ENCODE peak calls at places on chromosomes 13 and 19, in eight cellular contexts. One of them, this sample, is unnamed. For H3K4me1, the result is how much of the 10 kb centered on the place peaks cover.

GRCh38 chr13:74424455-74424854 is 290.3 kb upstream of the KLF12 start:
- DNase-seq in endodermal cell: no peak
- DNase-seq in CD8-positive, alpha-beta T cell: no peak
- DNase-seq in Peyer's patch: no peak
- DNase-seq in fibroblast of lung: no peak
- DNase-seq in IMR-90: no peak
- DNase-seq in kidney: no peak
- DNase-seq in neural progenitor cell: no peak
- DNase-seq in this sample: peak

GRCh38 chr19:53545271-53546065 is 7.5 kb downstream of the ZNF331 start:
- DNase-seq in endodermal cell: peak
- DNase-seq in CD8-positive, alpha-beta T cell: no peak
- DNase-seq in Peyer's patch: no peak
- DNase-seq in fibroblast of lung: peak
- DNase-seq in IMR-90: peak
- DNase-seq in kidney: no peak
- DNase-seq in neural progenitor cell: no peak
- DNase-seq in this sample: peak

GRCh38 chr13:77696863-77697207 is 652 bp upstream of the SLAIN1 start:
- DNase-seq in endodermal cell: no peak
- DNase-seq in CD8-positive, alpha-beta T cell: no peak
- DNase-seq in Peyer's patch: no peak
- DNase-seq in fibroblast of lung: no peak
- DNase-seq in IMR-90: no peak
- DNase-seq in kidney: no peak
- DNase-seq in neural progenitor cell: no peak
- DNase-seq in this sample: no peak

GRCh38 chr19:46226438-46226973 is 3.0 kb upstream of the IGFL1 start:
- DNase-seq in endodermal cell: peak
- DNase-seq in CD8-positive, alpha-beta T cell: no peak
- DNase-seq in Peyer's patch: no peak
- DNase-seq in fibroblast of lung: no peak
- DNase-seq in IMR-90: no peak
- DNase-seq in kidney: peak
- DNase-seq in neural progenitor cell: no peak
- DNase-seq in this sample: no peak

GRCh38 chr19:33684550-33685303 is 63.0 kb downstream of the CHST8 start:
- DNase-seq in endodermal cell: no peak
- DNase-seq in CD8-positive, alpha-beta T cell: no peak
- DNase-seq in Peyer's patch: no peak
- DNase-seq in fibroblast of lung: no peak
- DNase-seq in IMR-90: no peak
- DNase-seq in kidney: peak
- DNase-seq in neural progenitor cell: peak
- DNase-seq in this sample: no peak

GRCh38 chr19:17294051-17294891 is 9.0 kb downstream of the ABHD8 start:
- DNase-seq in endodermal cell: peak
- DNase-seq in CD8-positive, alpha-beta T cell: no peak
- DNase-seq in Peyer's patch: peak
- DNase-seq in fibroblast of lung: no peak
- DNase-seq in IMR-90: no peak
- DNase-seq in kidney: no peak
- DNase-seq in neural progenitor cell: peak
- DNase-seq in this sample: peak

GRCh38 chr19:16070366-16070990 is 5.8 kb upstream of the TPM4 start:
- DNase-seq in endodermal cell: peak
- DNase-seq in CD8-positive, alpha-beta T cell: peak
- DNase-seq in Peyer's patch: peak
- DNase-seq in fibroblast of lung: no peak
- DNase-seq in IMR-90: no peak
- DNase-seq in kidney: peak
- DNase-seq in neural progenitor cell: no peak
- DNase-seq in this sample: peak

GRCh38 chr19:16078311-16078758 is 2.0 kb downstream of the TPM4 start:
- DNase-seq in endodermal cell: peak
- DNase-seq in CD8-positive, alpha-beta T cell: no peak
- DNase-seq in Peyer's patch: peak
- DNase-seq in fibroblast of lung: no peak
- DNase-seq in IMR-90: peak
- DNase-seq in kidney: peak
- DNase-seq in neural progenitor cell: peak
- DNase-seq in this sample: peak

GRCh38 chr13:46296920-46297319 is 85.2 kb downstream of the LRRC63 start:
- DNase-seq in endodermal cell: no peak
- DNase-seq in CD8-positive, alpha-beta T cell: no peak
- DNase-seq in Peyer's patch: no peak
- DNase-seq in fibroblast of lung: peak
- DNase-seq in IMR-90: peak
- DNase-seq in kidney: no peak
- DNase-seq in neural progenitor cell: no peak
- DNase-seq in this sample: peak

GRCh38 chr19:47891923-47892666 is 6.0 kb upstream of the SULT2A1 start:
- DNase-seq in endodermal cell: peak
- DNase-seq in CD8-positive, alpha-beta T cell: no peak
- DNase-seq in Peyer's patch: no peak
- DNase-seq in fibroblast of lung: no peak
- DNase-seq in IMR-90: no peak
- DNase-seq in kidney: no peak
- DNase-seq in neural progenitor cell: peak
- DNase-seq in this sample: peak

GRCh38 chr19:58474291-58474996 is 1.7 kb upstream of the ZNF446 start:
- DNase-seq in endodermal cell: no peak
- DNase-seq in CD8-positive, alpha-beta T cell: no peak
- DNase-seq in Peyer's patch: no peak
- DNase-seq in fibroblast of lung: peak
- DNase-seq in IMR-90: peak
- DNase-seq in kidney: no peak
- DNase-seq in neural progenitor cell: no peak
- DNase-seq in this sample: peak

GRCh38 chr19:42197375-42197817 is 20.1 kb downstream of the DEDD2 start:
- DNase-seq in endodermal cell: peak
- DNase-seq in CD8-positive, alpha-beta T cell: no peak
- DNase-seq in Peyer's patch: peak
- DNase-seq in fibroblast of lung: no peak
- DNase-seq in IMR-90: no peak
- DNase-seq in kidney: peak
- DNase-seq in neural progenitor cell: no peak
- DNase-seq in this sample: peak

GRCh38 chr19:2720777-2721569 is at the start of gene DIRAS1:
- DNase-seq in endodermal cell: peak
- DNase-seq in CD8-positive, alpha-beta T cell: no peak
- DNase-seq in Peyer's patch: no peak
- DNase-seq in fibroblast of lung: no peak
- DNase-seq in IMR-90: no peak
- DNase-seq in kidney: peak
- DNase-seq in neural progenitor cell: peak
- DNase-seq in this sample: peak

GRCh38 chr19:2719910-2720776 is 1.0 kb downstream of the DIRAS1 start:
- DNase-seq in endodermal cell: peak
- DNase-seq in CD8-positive, alpha-beta T cell: no peak
- DNase-seq in Peyer's patch: no peak
- DNase-seq in fibroblast of lung: peak
- DNase-seq in IMR-90: peak
- DNase-seq in kidney: peak
- DNase-seq in neural progenitor cell: peak
- DNase-seq in this sample: peak

GRCh38 chr19:2716722-2717637 is 4.2 kb downstream of the DIRAS1 start:
- DNase-seq in endodermal cell: no peak
- DNase-seq in CD8-positive, alpha-beta T cell: no peak
- DNase-seq in Peyer's patch: no peak
- DNase-seq in fibroblast of lung: no peak
- DNase-seq in IMR-90: no peak
- DNase-seq in kidney: peak
- DNase-seq in neural progenitor cell: no peak
- DNase-seq in this sample: peak

GRCh38 chr19:2717638-2718541 is 3.3 kb downstream of the DIRAS1 start:
- DNase-seq in endodermal cell: no peak
- DNase-seq in CD8-positive, alpha-beta T cell: no peak
- DNase-seq in Peyer's patch: no peak
- DNase-seq in fibroblast of lung: no peak
- DNase-seq in IMR-90: no peak
- DNase-seq in kidney: peak
- DNase-seq in neural progenitor cell: no peak
- DNase-seq in this sample: peak

DNA sequence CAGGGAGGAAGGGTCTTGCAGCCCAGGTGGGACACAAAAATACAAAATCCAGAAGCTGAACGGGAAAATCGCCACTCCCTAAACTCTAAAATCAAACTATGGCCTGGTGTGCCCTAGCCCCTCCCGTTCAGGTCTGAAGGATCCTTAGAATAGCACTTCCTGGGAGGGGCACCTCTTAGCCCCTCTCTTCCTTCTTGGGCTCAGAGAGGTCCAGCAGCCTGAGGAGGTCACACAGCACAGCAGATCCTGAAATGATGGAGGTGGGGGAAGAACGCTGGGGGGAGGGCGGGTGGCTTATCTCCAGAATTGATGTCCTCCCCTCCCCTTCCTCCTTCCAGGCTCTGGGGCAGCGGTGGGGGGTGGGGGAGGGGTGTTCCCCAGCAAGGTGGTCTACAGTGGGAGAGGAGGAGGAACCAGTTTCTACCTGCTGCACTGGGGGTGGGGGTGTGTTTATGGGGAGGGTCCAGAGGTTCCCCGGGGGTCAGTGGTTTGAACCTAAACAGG is 1.9 kb downstream of the DIRAS1 start:
- DNase-seq in endodermal cell: no peak
- DNase-seq in CD8-positive, alpha-beta T cell: no peak
- DNase-seq in Peyer's patch: no peak
- DNase-seq in fibroblast of lung: no peak
- DNase-seq in IMR-90: no peak
- DNase-seq in kidney: no peak
- DNase-seq in neural progenitor cell: no peak
- DNase-seq in this sample: peak
- H3K4me3 ChIP-seq in endodermal cell: no peak
- H3K4me3 ChIP-seq in CD8-positive, alpha-beta T cell: no peak
- H3K4me3 ChIP-seq in Peyer's patch: no peak
- H3K4me3 ChIP-seq in fibroblast of lung: no peak
- H3K4me3 ChIP-seq in IMR-90: no peak
- H3K4me3 ChIP-seq in kidney: no peak
- H3K4me3 ChIP-seq in neural progenitor cell: no peak
- H3K4me3 ChIP-seq in this sample: no peak

DNA sequence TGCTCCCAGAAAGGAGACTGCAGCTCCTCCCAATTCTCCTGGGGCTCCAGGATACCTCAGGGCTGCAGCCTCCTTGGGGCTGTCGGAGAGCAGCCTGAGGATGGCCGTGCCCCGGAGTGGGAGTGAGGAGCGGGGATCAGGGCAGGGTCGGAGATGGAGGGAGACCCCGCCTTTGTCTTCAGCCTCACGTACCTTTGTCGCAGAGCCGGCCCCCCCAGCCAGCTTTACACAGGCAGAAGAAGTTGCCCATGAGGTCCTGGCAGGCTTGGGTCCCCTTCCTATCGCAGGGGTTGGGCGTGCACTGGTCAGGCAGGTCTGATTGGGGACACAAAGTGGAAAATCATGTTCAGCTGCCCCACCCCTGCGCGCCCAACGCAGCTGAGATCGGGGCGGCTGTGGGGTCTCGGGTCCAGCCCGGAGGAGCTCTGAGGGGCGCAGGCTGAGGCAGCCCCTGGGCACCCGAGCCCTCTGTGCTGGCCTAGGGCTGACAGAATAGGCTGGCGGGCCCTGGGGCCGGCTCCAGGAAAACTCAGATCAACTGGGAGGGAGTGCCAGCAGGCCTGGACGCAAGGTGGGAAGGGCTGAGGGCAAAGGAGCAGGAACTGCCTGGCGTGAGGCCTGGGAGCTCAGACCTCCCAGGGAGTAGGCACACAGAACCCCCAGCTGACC is 24.2 kb downstream of the GAS6 start:
- DNase-seq in endodermal cell: no peak
- DNase-seq in CD8-positive, alpha-beta T cell: no peak
- DNase-seq in Peyer's patch: no peak
- DNase-seq in fibroblast of lung: no peak
- DNase-seq in IMR-90: no peak
- DNase-seq in kidney: peak
- DNase-seq in neural progenitor cell: no peak
- DNase-seq in this sample: no peak
- H3K4me1 ChIP-seq in endodermal cell: under half
- H3K4me1 ChIP-seq in CD8-positive, alpha-beta T cell: under half
- H3K4me1 ChIP-seq in Peyer's patch: under half
- H3K4me1 ChIP-seq in fibroblast of lung: under half
- H3K4me1 ChIP-seq in IMR-90: under half
- H3K4me1 ChIP-seq in kidney: under half
- H3K4me1 ChIP-seq in neural progenitor cell: under half
- H3K4me1 ChIP-seq in this sample: under half

DNA sequence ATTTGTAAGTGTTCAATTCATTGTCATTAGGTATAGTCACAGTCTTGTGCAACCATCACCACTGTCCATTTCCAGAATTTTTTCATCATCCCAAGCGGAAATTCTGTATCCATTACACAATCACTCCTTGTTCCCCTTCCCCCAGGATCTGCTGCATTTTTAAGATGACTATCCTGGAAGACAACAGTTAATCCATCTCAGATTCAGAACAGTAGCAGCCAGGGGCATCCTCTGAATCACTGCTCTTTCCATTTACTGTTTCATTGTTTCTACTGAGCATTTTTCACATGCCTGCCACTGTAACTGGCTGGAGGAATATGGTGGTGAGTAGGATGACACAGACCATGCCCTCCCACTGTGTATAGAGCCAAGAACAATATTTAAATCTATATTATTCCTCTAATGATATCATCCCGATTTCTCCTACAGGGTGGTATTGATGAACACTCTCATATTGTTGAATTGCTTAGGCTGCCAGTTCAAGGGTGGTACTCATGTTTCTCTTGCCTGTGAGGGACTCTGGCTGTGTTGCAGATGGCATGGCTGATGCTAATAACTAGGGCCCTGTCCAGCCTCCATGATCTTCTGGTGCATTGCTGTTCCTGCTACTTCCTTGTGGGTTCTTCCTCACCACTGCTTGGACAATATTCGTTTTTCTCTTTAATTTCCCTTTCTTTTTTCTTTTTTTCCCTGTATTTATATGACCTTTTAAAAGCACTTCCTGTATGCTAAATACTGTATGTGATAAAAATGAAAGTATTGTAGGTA is 59.0 kb downstream of the WDFY2 start:
- DNase-seq in endodermal cell: peak
- DNase-seq in CD8-positive, alpha-beta T cell: no peak
- DNase-seq in Peyer's patch: no peak
- DNase-seq in fibroblast of lung: peak
- DNase-seq in IMR-90: peak
- DNase-seq in kidney: no peak
- DNase-seq in neural progenitor cell: no peak
- DNase-seq in this sample: peak
- H3K4me3 ChIP-seq in endodermal cell: no peak
- H3K4me3 ChIP-seq in CD8-positive, alpha-beta T cell: no peak
- H3K4me3 ChIP-seq in Peyer's patch: no peak
- H3K4me3 ChIP-seq in fibroblast of lung: peak
- H3K4me3 ChIP-seq in IMR-90: no peak
- H3K4me3 ChIP-seq in kidney: no peak
- H3K4me3 ChIP-seq in neural progenitor cell: no peak
- H3K4me3 ChIP-seq in this sample: peak

DNA sequence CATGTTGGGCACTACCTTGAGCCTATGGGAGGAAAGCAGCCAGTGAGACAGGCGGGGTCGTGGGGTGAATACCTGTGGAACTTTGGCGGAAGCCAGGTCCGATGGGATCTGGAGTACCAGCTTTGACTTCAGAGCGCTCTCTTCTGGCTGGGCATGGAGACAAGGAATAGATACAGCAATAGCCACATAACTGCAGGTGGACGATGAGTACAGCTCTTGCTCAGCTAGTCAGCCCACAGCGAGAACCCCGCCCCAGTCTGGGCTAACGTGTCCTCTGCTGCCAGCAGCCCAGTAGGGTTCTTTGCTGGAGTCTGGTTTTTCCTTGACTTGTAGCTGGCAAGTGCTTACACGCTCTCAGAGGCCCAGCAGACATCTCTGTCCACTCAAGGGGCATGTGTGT is 83.4 kb downstream of the SIPA1L3 start:
- DNase-seq in endodermal cell: peak
- DNase-seq in CD8-positive, alpha-beta T cell: no peak
- DNase-seq in Peyer's patch: no peak
- DNase-seq in fibroblast of lung: no peak
- DNase-seq in IMR-90: no peak
- DNase-seq in kidney: no peak
- DNase-seq in neural progenitor cell: no peak
- DNase-seq in this sample: no peak
- H3K4me1 ChIP-seq in endodermal cell: under half
- H3K4me1 ChIP-seq in CD8-positive, alpha-beta T cell: under half
- H3K4me1 ChIP-seq in Peyer's patch: under half
- H3K4me1 ChIP-seq in fibroblast of lung: under half
- H3K4me1 ChIP-seq in IMR-90: under half
- H3K4me1 ChIP-seq in kidney: under half
- H3K4me1 ChIP-seq in neural progenitor cell: half or more
- H3K4me1 ChIP-seq in this sample: under half

This sample was measured in osteoblast.